ENCODE peak calls at places on chromosomes 1 and 21, in five cellular contexts. K is neuronal stem cell, W is mesendoderm, Y is IMR-90, O is H1. R is an unnamed sample.

GRCh38 chr1:239761509-239761908 is 330.2 kb upstream of the FMN2 start:
- DNase-seq in Y (no peak), O (no peak), K (no peak), W (peak), R (no peak)

GRCh38 chr1:198234511-198235251 is 77.9 kb downstream of the NEK7 start:
- DNase-seq in W (peak), O (no peak), Y (peak), K (no peak), R (no peak)

GRCh38 chr1:25197235-25197930 is 34.9 kb downstream of the SYF2 start:
- DNase-seq in K (no peak), Y (no peak), W (no peak), O (no peak), R (no peak)

GRCh38 chr1:69185378-69185777 is 382.3 kb upstream of the LRRC7 start:
- DNase-seq in W (no peak), O (no peak), Y (no peak), K (no peak), R (no peak)

GRCh38 chr1:235873571-235873970 is 6.9 kb upstream of the LYST start:
- DNase-seq in Y (no peak), O (no peak), W (no peak), K (no peak), R (no peak)

GRCh38 chr1:23444104-23444533 is 19.6 kb upstream of the TCEA3 start:
- DNase-seq in W (no peak), O (no peak), K (no peak), Y (peak), R (no peak)

GRCh38 chr1:10756842-10757241 is 39.6 kb downstream of the CASZ1 start:
- DNase-seq in K (no peak), O (no peak), W (no peak), Y (no peak), R (no peak)

GRCh38 chr1:92096317-92096716 is 16.2 kb downstream of the BTBD8 start:
- DNase-seq in K (no peak), W (no peak), O (no peak), Y (peak), R (no peak)

GRCh38 chr1:206969090-206969489 is 1.2 kb downstream of the FCAMR start:
- DNase-seq in O (no peak), K (no peak), Y (no peak), W (no peak), R (no peak)

GRCh38 chr1:22347854-22348760 is 103.5 kb upstream of the ZBTB40 start:
- DNase-seq in W (no peak), Y (no peak), K (no peak), O (no peak), R (no peak)

GRCh38 chr1:12056331-12056841 is 6.7 kb upstream of the TNFRSF8 start:
- DNase-seq in O (no peak), Y (peak), K (no peak), W (no peak), R (no peak)

GRCh38 chr21:46146856-46147255 is 8.5 kb downstream of the FTCD start:
- DNase-seq in W (peak), Y (no peak), K (no peak), O (no peak), R (no peak)

GRCh38 chr1:12113433-12114339 is 50.6 kb downstream of the TNFRSF8 start:
- DNase-seq in O (no peak), W (peak), K (no peak), Y (peak), R (no peak)

GRCh38 chr1:18950415-18951026 is 6.0 kb downstream of the IFFO2 start:
- DNase-seq in W (no peak), Y (no peak), K (no peak), O (no peak), R (no peak)

GRCh38 chr1:226349081-226349480 is 40.1 kb upstream of the LIN9 start:
- DNase-seq in W (no peak), Y (no peak), K (no peak), O (no peak), R (no peak)

GRCh38 chr1:200292699-200293098 is 117.1 kb downstream of the ZNF281 start:
- DNase-seq in Y (no peak), O (no peak), W (no peak), K (no peak), R (no peak)

GRCh38 chr1:36934061-36934460 is 100.3 kb downstream of the GRIK3 start:
- DNase-seq in W (no peak), O (no peak), Y (no peak), K (no peak), R (no peak)

GRCh38 chr1:47147047-47147785 is 10.0 kb downstream of the CYP4A22 start:
- DNase-seq in W (no peak), K (no peak), Y (no peak), O (no peak), R (no peak)

GRCh38 chr1:159535907-159536306 is at the start of gene OR10J5:
- DNase-seq in Y (no peak), K (no peak), W (no peak), O (no peak), R (no peak)

GRCh38 chr1:173267453-173267945 is 60.4 kb upstream of the TNFSF4 start:
- DNase-seq in Y (peak), O (no peak), W (no peak), K (no peak), R (no peak)

GRCh38 chr1:201468501-201468843 is 516 bp downstream of the PHLDA3 start:
- DNase-seq in W (no peak), K (no peak), O (no peak), Y (no peak), R (no peak)

GRCh38 chr21:28632718-28633408 is 359.8 kb downstream of the LTN1 start:
- DNase-seq in W (no peak), Y (peak), K (peak), O (no peak), R (no peak)

GRCh38 chr1:198604973-198605372 is 33.9 kb upstream of the PTPRC start:
- DNase-seq in K (no peak), Y (no peak), O (no peak), W (no peak), R (no peak)

GRCh38 chr1:1068374-1069060 is 5.6 kb downstream of the RNF223 start:
- DNase-seq in Y (no peak), W (no peak), O (peak), K (no peak), R (peak)

GRCh38 chr1:20143318-20143717 is 4.2 kb downstream of the PLA2G2F start:
- DNase-seq in W (no peak), K (no peak), Y (no peak), O (no peak), R (no peak)

GRCh38 chr1:222242492-222242891 is 305.4 kb downstream of the HHIPL2 start:
- DNase-seq in K (no peak), O (no peak), W (no peak), Y (no peak), R (no peak)

GRCh38 chr1:90201467-90202358 is 206.8 kb downstream of the ZNF326 start:
- DNase-seq in Y (peak), O (no peak), W (no peak), K (no peak), R (no peak)

GRCh38 chr1:183283286-183283685 is 97.2 kb downstream of the LAMC2 start:
- DNase-seq in W (no peak), Y (no peak), O (no peak), K (no peak), R (no peak)

GRCh38 chr1:178094752-178095645 is 1.1 kb downstream of the RASAL2 start:
- DNase-seq in Y (no peak), K (no peak), O (no peak), W (peak), R (no peak)

GRCh38 chr1:2166254-2166653 is 28.3 kb downstream of the FAAP20 start:
- DNase-seq in O (no peak), W (peak), K (no peak), Y (no peak), R (no peak)

GRCh38 chr1:116920211-116920610 is 10.5 kb downstream of the PTGFRN start:
- DNase-seq in W (no peak), Y (no peak), K (no peak), O (no peak), R (no peak)

GRCh38 chr1:56627636-56628039 is 17.5 kb upstream of the PRKAA2 start:
- DNase-seq in W (peak), O (no peak), K (no peak), Y (peak), R (no peak)

DNA sequence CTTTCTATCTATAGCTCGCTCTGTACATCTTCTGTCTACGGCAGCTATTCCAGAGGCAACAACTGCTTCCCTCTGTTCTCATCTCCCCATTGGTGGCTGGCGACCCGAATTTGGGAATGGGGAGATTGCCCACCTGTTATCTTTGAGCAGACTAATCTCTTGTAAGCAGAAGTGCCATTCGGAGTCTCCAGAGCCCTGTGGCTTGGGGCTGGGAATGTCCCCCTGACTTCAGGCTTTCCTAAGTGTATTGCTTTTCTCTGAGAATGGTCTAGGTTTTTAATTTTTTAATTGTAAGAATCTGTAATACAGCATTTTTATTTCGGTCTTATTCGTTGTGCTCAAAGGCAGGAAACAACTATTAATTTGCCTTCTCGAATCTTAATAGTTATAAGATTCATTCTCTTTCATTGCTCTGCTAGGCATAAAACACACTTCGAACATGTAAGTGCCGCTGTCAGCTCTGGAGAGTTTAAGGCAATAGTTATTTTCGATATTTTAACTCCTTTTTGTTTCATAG is 355 bp downstream of the AGL start:
- DNase-seq in O (no peak), K (no peak), Y (no peak), W (no peak), R (no peak)
- H2BK5ac ChIP-seq in O (peak), K (no peak), Y (peak), W (peak), R (no peak)

DNA sequence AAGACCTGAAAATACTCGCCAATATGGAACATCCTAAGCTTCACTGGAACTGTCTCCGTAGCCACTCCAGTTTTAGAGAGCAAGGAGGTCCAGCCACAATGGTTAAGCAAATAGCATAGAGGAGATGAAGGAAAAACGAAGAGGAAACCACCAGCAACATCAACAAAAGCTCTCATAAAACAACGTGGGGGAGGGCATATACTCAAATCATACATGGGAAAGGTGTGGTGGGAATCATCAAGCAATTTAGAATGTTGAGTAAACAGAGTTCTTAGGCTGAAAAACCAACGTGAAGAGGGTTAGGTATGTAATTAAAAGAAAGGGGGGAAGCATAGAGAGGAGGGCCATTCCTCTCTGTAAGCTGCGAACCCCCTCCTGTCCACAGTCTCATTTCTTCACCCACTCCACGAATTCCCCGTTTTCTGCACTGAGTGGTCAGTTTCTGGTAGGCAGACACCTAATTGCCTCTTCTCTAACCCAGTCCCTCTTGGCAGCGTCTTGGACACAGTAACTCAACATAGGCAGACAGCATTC is 1.0 kb downstream of the TMEM59 start:
- DNase-seq in Y (no peak), K (no peak), W (peak), O (no peak), R (no peak)
- H4K8ac ChIP-seq in Y (peak), K (no peak), W (no peak), O (no peak), R (no peak)

DNA sequence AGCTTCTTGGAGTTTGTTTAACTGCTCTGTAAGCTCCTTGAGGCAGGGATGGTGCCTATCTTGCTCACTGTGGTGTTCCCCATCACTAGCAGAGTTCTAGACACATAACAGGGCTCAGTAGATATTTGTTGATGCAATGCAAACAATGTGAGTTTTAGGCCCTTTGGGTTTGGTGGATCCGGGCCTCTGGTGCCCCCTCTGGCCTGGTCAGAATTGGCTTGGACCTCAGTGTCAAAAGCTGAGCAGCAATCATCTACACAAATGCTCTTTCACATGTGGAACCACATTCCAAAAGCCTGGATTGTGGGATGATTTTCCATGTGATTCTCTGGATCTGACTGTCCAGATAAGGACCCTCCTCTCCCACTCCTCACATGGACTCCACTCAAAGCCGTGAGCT is 53.4 kb upstream of the BCAR3 start:
- DNase-seq in K (no peak), W (peak), Y (no peak), O (no peak), R (no peak)
- H2BK5ac ChIP-seq in K (no peak), W (no peak), Y (peak), O (no peak), R (no peak)

DNA sequence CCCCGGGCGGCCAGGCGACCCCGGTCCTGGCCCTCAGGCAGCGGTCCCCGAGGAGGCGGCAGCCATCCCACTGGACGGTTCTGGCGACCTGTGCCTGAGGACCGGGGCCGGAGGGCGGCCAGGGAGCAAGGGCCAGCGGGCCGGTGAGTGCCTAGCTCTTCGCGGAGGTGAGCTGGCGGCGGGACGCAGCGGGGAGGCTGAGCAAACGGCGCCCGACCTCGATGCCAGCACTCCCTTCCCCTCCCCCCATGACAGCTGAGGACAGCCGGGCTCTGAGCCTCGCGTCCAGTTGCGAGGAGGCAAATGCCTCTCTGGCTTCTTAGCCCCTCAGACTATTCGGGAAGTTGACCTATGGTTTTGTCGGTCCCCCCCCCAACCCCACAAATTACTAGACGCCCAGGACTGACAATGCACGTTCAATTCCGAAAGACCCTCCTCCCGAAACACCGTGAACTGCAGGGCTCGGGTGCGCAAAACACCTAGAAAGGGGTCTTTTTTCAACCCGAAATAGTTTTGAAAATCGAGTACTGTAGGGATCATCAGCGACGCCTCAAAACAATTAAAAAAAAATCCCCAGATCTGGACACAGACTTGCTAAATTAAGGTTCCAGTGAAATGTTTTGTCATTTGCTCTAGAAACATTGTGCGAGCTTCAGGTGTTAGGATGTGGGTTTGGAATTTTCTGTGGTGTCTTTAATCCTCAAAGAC is 8.3 kb downstream of the CDKN2C start:
- DNase-seq in W (peak), O (peak), K (no peak), Y (peak), R (peak)
- H4K8ac ChIP-seq in W (no peak), O (no peak), K (no peak), Y (peak), R (no peak)

GRCh38 chr21:31557956-31558838 is 101.3 kb upstream of the SOD1 start:
- DNase-seq in O (peak), Y (no peak), K (peak), W (peak), R (peak)

GRCh38 chr21:31557421-31557955 is 102.0 kb upstream of the SOD1 start:
- DNase-seq in O (peak), K (peak), Y (no peak), W (peak), R (peak)

GRCh38 chr21:31559368-31560119 is 99.9 kb upstream of the SOD1 start:
- DNase-seq in Y (peak), K (peak), W (peak), O (peak), R (peak)

GRCh38 chr21:31560479-31560878 is 99.0 kb upstream of the SOD1 start:
- DNase-seq in K (no peak), Y (no peak), O (no peak), W (no peak), R (no peak)

DNA sequence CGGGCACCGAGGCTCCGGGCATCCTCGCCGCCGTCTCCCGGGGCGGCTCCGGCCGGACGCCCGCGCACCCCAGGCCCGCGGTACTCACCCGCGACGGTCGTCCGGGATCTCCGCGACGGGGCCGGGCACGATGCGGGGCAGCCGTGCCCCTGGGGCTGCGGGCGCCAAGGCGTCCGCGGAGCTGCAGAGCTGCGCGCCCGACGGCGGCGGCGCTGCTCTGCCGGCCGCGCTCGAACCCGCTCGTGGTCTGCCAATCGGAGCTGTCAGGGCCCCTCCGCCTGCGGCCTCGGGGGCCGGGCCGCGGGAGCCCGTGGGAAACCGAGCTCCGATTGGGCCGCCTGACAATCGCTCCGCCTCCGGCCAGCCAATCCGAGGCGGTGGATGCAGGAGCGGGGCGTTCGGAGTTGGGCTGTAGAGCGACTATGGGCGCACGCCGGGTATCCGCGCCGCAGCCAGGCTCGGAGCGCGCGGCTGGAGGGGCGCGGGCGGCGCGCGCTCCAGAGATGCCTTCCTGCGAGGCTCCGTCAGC is 100.6 kb upstream of the SOD1 start:
- DNase-seq in K (peak), Y (peak), O (peak), W (peak), R (peak)
- H2BK5ac ChIP-seq in K (peak), Y (no peak), O (peak), W (no peak), R (no peak)

R was measured in H9.